ENCODE peak calls at places on chromosome 19, in five cellular contexts. U is stimulated activated CD8-positive, alpha-beta memory T cell treated with anti-CD3 and anti-CD28 coated beads, Interleukin-7, amount 100 ng/mL, for 4 hours; S is iPS-NIHi11; G is tibial artery; A is activated T-cell treated with anti-CD3 and anti-CD28 coated beads for 1 hour. Q is an unnamed sample.
A peak's percentile ranks its signal among the peaks of the same experiment; 100 is the strongest.

GRCh38 chr19:5369962-5370367 is 29.4 kb upstream of the PTPRS start:
- DNase-seq in U (no peak), S (peak; percentile 83), G (no peak), A (peak; percentile 11), Q (peak; percentile 76)

GRCh38 chr19:39263912-39264305 is 4.3 kb upstream of the IFNL2 start:
- DNase-seq in U (no peak), S (peak; percentile 38), G (no peak), A (no peak), Q (no peak)

GRCh38 chr19:407501-408440 is 1.2 kb downstream of the C2CD4C start:
- DNase-seq in U (no peak), S (no peak), G (no peak), A (no peak), Q (no peak)

GRCh38 chr19:49985926-49986325 is 25.0 kb upstream of the SIGLEC11 start:
- DNase-seq in U (no peak), S (no peak), G (no peak), A (no peak), Q (no peak)

GRCh38 chr19:39307233-39307821 is 11.1 kb downstream of the IFNL1 start:
- DNase-seq in U (no peak), S (peak; percentile 94), G (peak; percentile 54), A (no peak), Q (no peak)

GRCh38 chr19:45955905-45956608 is 17.6 kb downstream of the NOVA2 start:
- DNase-seq in U (no peak), S (peak; percentile 26), G (no peak), A (no peak), Q (no peak)

GRCh38 chr19:2213799-2214198 is 22.3 kb downstream of the PLEKHJ1 start:
- DNase-seq in U (no peak), S (no peak), G (no peak), A (no peak), Q (no peak)

GRCh38 chr19:1070576-1070930 is 3.6 kb downstream of the ARHGAP45 start:
- DNase-seq in U (no peak), S (peak; percentile 50), G (no peak), A (no peak), Q (no peak)

GRCh38 chr19:55206664-55207500 is 2.4 kb downstream of the PTPRH start:
- DNase-seq in U (peak; percentile 20), S (peak; percentile 98), G (no peak), A (no peak), Q (peak; percentile 62)

GRCh38 chr19:6801397-6802086 is 29.0 kb downstream of the VAV1 start:
- DNase-seq in U (peak; percentile 80), S (no peak), G (peak; percentile 82), A (peak; percentile 72), Q (no peak)

GRCh38 chr19:18002347-18002850 is 5.6 kb upstream of the ARRDC2 start:
- DNase-seq in U (no peak), S (no peak), G (peak; percentile 77), A (no peak), Q (no peak)

GRCh38 chr19:58001895-58002369 is 688 bp downstream of the ZNF606 start:
- DNase-seq in U (no peak), S (no peak), G (no peak), A (no peak), Q (no peak)

GRCh38 chr19:46373573-46374359 is 26.9 kb downstream of the PPP5C start:
- DNase-seq in U (no peak), S (peak; percentile 77), G (peak; percentile 86), A (no peak), Q (peak; percentile 64)

GRCh38 chr19:2320057-2320456 is 8.3 kb downstream of the LSM7 start:
- DNase-seq in U (no peak), S (no peak), G (no peak), A (no peak), Q (no peak)

GRCh38 chr19:3129112-3129511 is 6.7 kb upstream of the GNA15 start:
- DNase-seq in U (no peak), S (no peak), G (no peak), A (no peak), Q (no peak)

GRCh38 chr19:10104665-10105221 is 1.4 kb upstream of the PPAN start:
- DNase-seq in U (peak; percentile 75), S (no peak), G (no peak), A (peak; percentile 52), Q (no peak)

GRCh38 chr19:29629836-29630534 is 23.9 kb downstream of the POP4 start:
- DNase-seq in U (no peak), S (no peak), G (no peak), A (no peak), Q (no peak)

GRCh38 chr19:40528078-40528477 is 48.6 kb upstream of the SHKBP1 start:
- DNase-seq in U (no peak), S (no peak), G (no peak), A (no peak), Q (no peak)

GRCh38 chr19:15289673-15290072 is 42.7 kb downstream of the BRD4 start:
- DNase-seq in U (no peak), S (no peak), G (no peak), A (no peak), Q (no peak)

GRCh38 chr19:7450243-7451223 is 38.3 kb downstream of the PEX11G start:
- DNase-seq in U (no peak), S (no peak), G (no peak), A (no peak), Q (no peak)

GRCh38 chr19:48987323-48987722 is 5.8 kb downstream of the GYS1 start:
- DNase-seq in U (no peak), S (no peak), G (no peak), A (no peak), Q (no peak)

GRCh38 chr19:31356587-31357314 is 7.5 kb upstream of the TSHZ3 start:
- DNase-seq in U (peak; percentile 46), S (peak; percentile 81), G (no peak), A (peak; percentile 48), Q (no peak)

GRCh38 chr19:39416626-39417120 is 4.2 kb downstream of the PLEKHG2 start:
- DNase-seq in U (no peak), S (peak; percentile 56), G (peak; percentile 67), A (no peak), Q (no peak)

GRCh38 chr19:12064266-12065099 is at the start of gene ZNF844:
- DNase-seq in U (peak; percentile 70), S (peak; percentile 97), G (peak; percentile 99), A (peak; percentile 62), Q (peak; percentile 95)

Q was measured in D341Med.